ENCODE peak calls at places on chromosomes 5 and 9, in six cellular contexts. M, U, Y, D, Q and H are unnamed samples.

GRCh38 chr9:105127863-105128220 is 116.6 kb upstream of the SLC44A1 start:
- DNase-seq in Q (no peak), U (no peak), D (no peak), Y (no peak), M (no peak), H (no peak)

GRCh38 chr5:337565-338130 is 16.1 kb downstream of the AHRR start:
- DNase-seq in D (no peak), Y (no peak), Q (peak; percentile 59), M (no peak), U (no peak), H (no peak)

GRCh38 chr5:120140510-120140909 is 323.6 kb upstream of the PRR16 start:
- DNase-seq in U (no peak), D (no peak), Y (no peak), M (no peak), Q (no peak), H (no peak)

GRCh38 chr9:70031141-70031545 is 12.5 kb upstream of the MAMDC2 start:
- DNase-seq in Y (no peak), M (no peak), D (no peak), Q (peak; percentile 65), U (no peak), H (no peak)

GRCh38 chr9:131008909-131009618 is at the start of gene LAMC3:
- DNase-seq in Y (peak; percentile 55), U (no peak), M (no peak), D (no peak), Q (no peak), H (no peak)

GRCh38 chr5:109907751-109908150 is 218.0 kb downstream of the MAN2A1 start:
- DNase-seq in D (no peak), Y (no peak), M (no peak), Q (no peak), U (no peak), H (no peak)

GRCh38 chr5:140118294-140118936 is 4.5 kb downstream of the PURA start:
- DNase-seq in Q (no peak), M (no peak), Y (no peak), D (no peak), U (no peak), H (no peak)

GRCh38 chr9:109403116-109403515 is 82.3 kb upstream of the EPB41L4B start:
- DNase-seq in Y (no peak), M (no peak), D (no peak), Q (no peak), U (no peak), H (no peak)

GRCh38 chr5:10602031-10602806 is 38.3 kb downstream of the ANKRD33B start:
- DNase-seq in U (no peak), Q (no peak), D (no peak), Y (no peak), M (no peak), H (no peak)

GRCh38 chr9:14351206-14351605 is 37.3 kb upstream of the NFIB start:
- DNase-seq in M (no peak), U (no peak), D (no peak), Q (no peak), Y (no peak), H (no peak)

GRCh38 chr5:17127743-17128231 is 89.6 kb upstream of the BASP1 start:
- DNase-seq in M (no peak), Y (no peak), Q (no peak), D (no peak), U (no peak), H (no peak)

GRCh38 chr9:129208191-129209091 is 30.4 kb upstream of the IER5L start:
- DNase-seq in Q (no peak), D (no peak), Y (no peak), U (peak; percentile 51), M (no peak), H (no peak)

GRCh38 chr9:113042884-113043657 is 13.5 kb downstream of the ZFP37 start:
- DNase-seq in D (no peak), Q (no peak), U (no peak), M (no peak), Y (no peak), H (no peak)

GRCh38 chr9:123364241-123364824 is 8.3 kb downstream of the CRB2 start:
- DNase-seq in U (no peak), D (no peak), Y (no peak), M (no peak), Q (no peak), H (no peak)

GRCh38 chr5:132013711-132014110 is 2.3 kb upstream of the ACSL6 start:
- DNase-seq in D (peak; percentile 67), M (peak; percentile 10), Y (peak; percentile 33), U (no peak), Q (no peak), H (no peak)

GRCh38 chr5:74042559-74043357 is 416.8 kb downstream of the ARHGEF28 start:
- DNase-seq in Q (no peak), U (no peak), Y (no peak), D (no peak), M (peak; percentile 67), H (no peak)

GRCh38 chr9:89359636-89360315 is 41.5 kb downstream of the SECISBP2 start:
- DNase-seq in M (no peak), Q (no peak), Y (no peak), U (no peak), D (no peak), H (no peak)

GRCh38 chr9:131875828-131876485 is 136.1 kb upstream of the RAPGEF1 start:
- DNase-seq in M (no peak), D (peak; percentile 36), Q (no peak), U (no peak), Y (no peak), H (no peak)

GRCh38 chr5:103774736-103775135 is 212.1 kb upstream of the NUDT12 start:
- DNase-seq in D (no peak), M (no peak), Q (no peak), U (no peak), Y (no peak), H (no peak)

GRCh38 chr5:76604838-76605237 is 18.4 kb downstream of the F2RL2 start:
- DNase-seq in M (no peak), Y (no peak), D (no peak), Q (no peak), U (no peak), H (no peak)

GRCh38 chr5:76606665-76607064 is 16.5 kb downstream of the F2RL2 start:
- DNase-seq in Y (no peak), Q (no peak), U (no peak), D (no peak), M (no peak), H (no peak)

GRCh38 chr5:76601470-76601869 is 21.7 kb downstream of the F2RL2 start:
- DNase-seq in Q (peak; percentile 48), Y (no peak), D (no peak), M (no peak), U (no peak), H (no peak)

GRCh38 chr5:76607353-76607871 is 15.8 kb downstream of the F2RL2 start:
- DNase-seq in Y (no peak), D (no peak), Q (no peak), U (no peak), M (no peak), H (no peak)

GRCh38 chr5:76602094-76602726 is 21.0 kb downstream of the F2RL2 start:
- DNase-seq in Y (no peak), U (no peak), Q (no peak), M (no peak), D (no peak), H (no peak)
- TF ChIP-seq CTCF in Y (no peak), U (no peak), Q (peak; percentile 35), M (no peak), D (no peak), H (no peak)

DNA sequence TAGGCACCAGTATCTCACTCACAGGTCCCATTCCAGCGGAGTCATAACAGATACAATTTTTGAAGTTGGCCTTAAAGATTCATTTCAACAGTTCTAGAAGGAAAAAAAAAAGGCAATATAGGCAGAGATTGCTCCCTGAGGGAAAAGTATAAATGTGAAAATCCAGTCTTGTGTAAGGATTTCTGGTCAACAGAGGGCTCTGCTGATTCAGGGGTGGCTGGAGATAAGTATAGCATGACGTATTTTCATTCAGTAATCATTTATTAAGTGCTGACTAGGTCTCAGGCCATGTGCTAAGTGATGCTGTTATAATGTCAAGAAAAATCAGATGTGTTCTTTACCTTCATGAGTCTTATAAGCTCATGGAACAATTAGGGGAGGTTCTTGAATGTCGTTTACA is 377.3 kb upstream of the MEF2C start:
- DNase-seq in U (no peak), Q (no peak), M (no peak), Y (no peak), D (no peak), H (no peak)
- TF ChIP-seq POLR2A in U (no peak), Q (no peak), M (no peak), Y (no peak), D (no peak), H (no peak)

DNA sequence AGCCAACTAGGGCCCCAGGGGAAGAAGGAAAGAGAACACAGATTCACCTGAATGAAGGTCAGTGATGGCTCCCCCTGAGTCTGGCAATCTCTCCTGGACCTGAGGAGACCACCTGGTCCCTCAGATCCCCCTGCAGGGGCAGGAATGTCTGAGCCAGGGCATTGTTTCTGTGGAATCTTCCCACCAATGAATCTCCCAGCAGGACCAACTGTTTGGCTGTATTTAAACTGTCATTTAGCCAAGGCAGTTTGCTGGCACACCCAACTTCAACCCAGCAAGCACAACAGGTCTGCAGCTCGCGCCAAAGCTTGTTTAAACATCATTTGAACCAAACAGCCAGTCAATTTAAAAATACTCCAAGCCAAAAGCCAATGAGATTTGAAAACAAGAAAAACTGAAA is 92.6 kb downstream of the SH3TC2 start:
- DNase-seq in D (no peak), U (no peak), Y (no peak), Q (no peak), M (peak; percentile 75), H (peak; percentile 71)
- H3K27ac ChIP-seq in D (no peak overlapping the region), U (no peak overlapping the region), Y (no peak overlapping the region), Q (no peak overlapping the region), M (peak overlapping the region; percentile 14), H (peak overlapping the region; percentile 68)

GRCh38 chr5:138640855-138641254 is 65.7 kb upstream of the HSPA9 start:
- DNase-seq in U (no peak), M (no peak), Y (peak; percentile 20), D (no peak), Q (no peak), H (no peak)

GRCh38 chr5:138645778-138646575 is 70.8 kb upstream of the HSPA9 start:
- DNase-seq in Y (peak; percentile 22), M (no peak), U (no peak), Q (no peak), D (no peak), H (no peak)

GRCh38 chr5:138640138-138640537 is 64.9 kb upstream of the HSPA9 start:
- DNase-seq in M (no peak), Q (no peak), U (no peak), Y (no peak), D (no peak), H (no peak)

GRCh38 chr5:138641547-138642298 is 66.5 kb upstream of the HSPA9 start:
- DNase-seq in Y (peak; percentile 84), Q (peak; percentile 48), U (peak; percentile 34), D (peak; percentile 81), M (peak; percentile 60), H (no peak)

DNA sequence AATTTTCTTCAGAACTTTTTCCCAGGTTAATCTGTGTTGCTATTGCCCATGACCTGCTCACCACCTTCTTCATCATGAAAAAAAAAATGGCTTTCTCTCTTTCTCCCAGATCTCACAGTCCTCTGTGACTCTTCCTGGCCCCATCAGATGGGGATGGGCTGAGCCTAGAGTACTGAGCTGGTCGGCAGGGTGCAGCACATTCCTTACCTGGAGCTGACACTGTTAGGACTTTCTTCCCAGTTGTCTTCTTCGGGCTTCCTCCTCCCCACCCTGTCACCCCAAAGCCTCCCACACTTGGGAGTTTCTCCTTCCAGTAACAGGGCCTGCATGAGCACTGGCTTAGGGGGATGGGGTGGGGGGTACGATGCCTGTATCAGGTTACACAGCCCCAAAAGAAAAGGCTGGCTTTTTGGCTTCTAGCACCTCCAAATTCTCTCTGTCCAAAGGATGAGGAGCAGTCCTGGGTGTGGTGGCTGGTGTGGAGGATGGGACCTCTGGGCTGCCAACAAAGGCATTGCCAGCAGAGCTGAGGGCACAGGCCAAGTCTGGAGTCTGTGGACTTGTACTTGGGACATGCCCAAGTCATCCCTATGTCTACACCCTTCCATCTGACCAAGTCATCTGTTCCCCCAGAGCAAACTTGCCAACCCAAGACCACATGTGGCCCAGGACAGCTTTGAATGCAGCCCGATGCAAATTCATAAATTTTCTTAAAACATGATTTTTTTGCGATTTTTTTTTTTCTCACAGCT is 68.0 kb upstream of the HSPA9 start:
- DNase-seq in Q (no peak), U (no peak), M (no peak), D (no peak), Y (peak; percentile 49), H (no peak)
- TF ChIP-seq CTCF in Q (no peak), U (no peak), M (no peak), D (no peak), Y (no peak), H (no peak)